ENCODE peak calls at places on chromosomes 6 and 20, in six cellular contexts. One of them, this sample, is unnamed.

GRCh38 chr6:7067305-7067704 is 40.5 kb upstream of the RREB1 start:
- DNase-seq in left ventricle myocardium inferior: no peak
- DNase-seq in ovary: no peak
- DNase-seq in small intestine: no peak
- DNase-seq in CD4-positive, alpha-beta T cell: no peak
- DNase-seq in mesenchymal stem cell: peak
- DNase-seq in this sample: no peak

GRCh38 chr6:110528051-110528929 is 51.9 kb upstream of the SLC22A16 start:
- DNase-seq in left ventricle myocardium inferior: no peak
- DNase-seq in ovary: peak
- DNase-seq in small intestine: peak
- DNase-seq in CD4-positive, alpha-beta T cell: peak
- DNase-seq in mesenchymal stem cell: peak
- DNase-seq in this sample: peak

GRCh38 chr20:37385659-37386504 is 39.9 kb downstream of the SRC start:
- DNase-seq in left ventricle myocardium inferior: no peak
- DNase-seq in ovary: no peak
- DNase-seq in small intestine: no peak
- DNase-seq in CD4-positive, alpha-beta T cell: no peak
- DNase-seq in mesenchymal stem cell: no peak
- DNase-seq in this sample: no peak

GRCh38 chr6:106360989-106361430 is 493 bp downstream of the CRYBG1 start:
- DNase-seq in left ventricle myocardium inferior: no peak
- DNase-seq in ovary: no peak
- DNase-seq in small intestine: peak
- DNase-seq in CD4-positive, alpha-beta T cell: no peak
- DNase-seq in mesenchymal stem cell: peak
- DNase-seq in this sample: no peak

GRCh38 chr20:478949-479429 is 16.7 kb upstream of the TBC1D20 start:
- DNase-seq in left ventricle myocardium inferior: no peak
- DNase-seq in ovary: no peak
- DNase-seq in small intestine: peak
- DNase-seq in CD4-positive, alpha-beta T cell: no peak
- DNase-seq in mesenchymal stem cell: peak
- DNase-seq in this sample: peak

GRCh38 chr6:159093608-159094443 is 49.0 kb upstream of the TAGAP start:
- DNase-seq in left ventricle myocardium inferior: no peak
- DNase-seq in ovary: no peak
- DNase-seq in small intestine: no peak
- DNase-seq in CD4-positive, alpha-beta T cell: no peak
- DNase-seq in mesenchymal stem cell: no peak
- DNase-seq in this sample: no peak

GRCh38 chr6:31718294-31718693 is 3.1 kb downstream of the LY6G6D start:
- DNase-seq in left ventricle myocardium inferior: no peak
- DNase-seq in ovary: no peak
- DNase-seq in small intestine: peak
- DNase-seq in CD4-positive, alpha-beta T cell: no peak
- DNase-seq in mesenchymal stem cell: no peak
- DNase-seq in this sample: no peak

GRCh38 chr6:13281630-13282156 is 46.6 kb downstream of the TBC1D7 start:
- DNase-seq in left ventricle myocardium inferior: no peak
- DNase-seq in ovary: no peak
- DNase-seq in small intestine: no peak
- DNase-seq in CD4-positive, alpha-beta T cell: no peak
- DNase-seq in mesenchymal stem cell: peak
- DNase-seq in this sample: no peak

GRCh38 chr6:163536770-163537169 is 122.3 kb downstream of the QKI start:
- DNase-seq in left ventricle myocardium inferior: no peak
- DNase-seq in ovary: no peak
- DNase-seq in small intestine: no peak
- DNase-seq in CD4-positive, alpha-beta T cell: no peak
- DNase-seq in mesenchymal stem cell: peak
- DNase-seq in this sample: no peak

GRCh38 chr20:43507150-43508080 is at the start of gene L3MBTL1:
- DNase-seq in left ventricle myocardium inferior: peak
- DNase-seq in ovary: peak
- DNase-seq in small intestine: peak
- DNase-seq in CD4-positive, alpha-beta T cell: no peak
- DNase-seq in mesenchymal stem cell: peak
- DNase-seq in this sample: no peak

GRCh38 chr6:29887330-29887818 is 55.0 kb upstream of the HLA-A start:
- DNase-seq in left ventricle myocardium inferior: peak
- DNase-seq in ovary: peak
- DNase-seq in small intestine: peak
- DNase-seq in CD4-positive, alpha-beta T cell: peak
- DNase-seq in mesenchymal stem cell: peak
- DNase-seq in this sample: no peak

GRCh38 chr6:34273242-34273805 is 24.5 kb upstream of the SMIM29 start:
- DNase-seq in left ventricle myocardium inferior: peak
- DNase-seq in ovary: no peak
- DNase-seq in small intestine: no peak
- DNase-seq in CD4-positive, alpha-beta T cell: no peak
- DNase-seq in mesenchymal stem cell: peak
- DNase-seq in this sample: no peak

GRCh38 chr6:139777202-139777970 is 402.9 kb upstream of the CITED2 start:
- DNase-seq in left ventricle myocardium inferior: no peak
- DNase-seq in ovary: no peak
- DNase-seq in small intestine: no peak
- DNase-seq in CD4-positive, alpha-beta T cell: no peak
- DNase-seq in mesenchymal stem cell: no peak
- DNase-seq in this sample: no peak

GRCh38 chr6:39088331-39088730 is 26.7 kb downstream of the SAYSD1 start:
- DNase-seq in left ventricle myocardium inferior: peak
- DNase-seq in ovary: no peak
- DNase-seq in small intestine: peak
- DNase-seq in CD4-positive, alpha-beta T cell: no peak
- DNase-seq in mesenchymal stem cell: peak
- DNase-seq in this sample: no peak

GRCh38 chr6:35067234-35067633 is 73.9 kb downstream of the TCP11 start:
- DNase-seq in left ventricle myocardium inferior: no peak
- DNase-seq in ovary: no peak
- DNase-seq in small intestine: no peak
- DNase-seq in CD4-positive, alpha-beta T cell: no peak
- DNase-seq in mesenchymal stem cell: no peak
- DNase-seq in this sample: no peak

GRCh38 chr20:39089029-39089428 is 126.9 kb downstream of the DHX35 start:
- DNase-seq in left ventricle myocardium inferior: no peak
- DNase-seq in ovary: no peak
- DNase-seq in small intestine: no peak
- DNase-seq in CD4-positive, alpha-beta T cell: no peak
- DNase-seq in mesenchymal stem cell: no peak
- DNase-seq in this sample: no peak

GRCh38 chr6:137874204-137875001 is 7.3 kb downstream of the TNFAIP3 start:
- DNase-seq in left ventricle myocardium inferior: no peak
- DNase-seq in ovary: no peak
- DNase-seq in small intestine: peak
- DNase-seq in CD4-positive, alpha-beta T cell: no peak
- DNase-seq in mesenchymal stem cell: peak
- DNase-seq in this sample: no peak

GRCh38 chr6:36596359-36596758 is 2.2 kb downstream of the SRSF3 start:
- DNase-seq in left ventricle myocardium inferior: no peak
- DNase-seq in ovary: no peak
- DNase-seq in small intestine: no peak
- DNase-seq in CD4-positive, alpha-beta T cell: no peak
- DNase-seq in mesenchymal stem cell: no peak
- DNase-seq in this sample: no peak

GRCh38 chr20:23192469-23192868 is 106.3 kb upstream of the CD93 start:
- DNase-seq in left ventricle myocardium inferior: no peak
- DNase-seq in ovary: no peak
- DNase-seq in small intestine: no peak
- DNase-seq in CD4-positive, alpha-beta T cell: no peak
- DNase-seq in mesenchymal stem cell: no peak
- DNase-seq in this sample: no peak

GRCh38 chr6:116030745-116031144 is 29.9 kb downstream of the FRK start:
- DNase-seq in left ventricle myocardium inferior: no peak
- DNase-seq in ovary: no peak
- DNase-seq in small intestine: no peak
- DNase-seq in CD4-positive, alpha-beta T cell: no peak
- DNase-seq in mesenchymal stem cell: no peak
- DNase-seq in this sample: no peak

GRCh38 chr6:142845624-142846458 is 99.1 kb downstream of the HIVEP2 start:
- DNase-seq in left ventricle myocardium inferior: peak
- DNase-seq in ovary: peak
- DNase-seq in small intestine: peak
- DNase-seq in CD4-positive, alpha-beta T cell: peak
- DNase-seq in mesenchymal stem cell: peak
- DNase-seq in this sample: peak

GRCh38 chr20:3000852-3001523 is 42.4 kb upstream of the GNRH2 start:
- DNase-seq in left ventricle myocardium inferior: no peak
- DNase-seq in ovary: no peak
- DNase-seq in small intestine: peak
- DNase-seq in CD4-positive, alpha-beta T cell: no peak
- DNase-seq in mesenchymal stem cell: peak
- DNase-seq in this sample: peak

GRCh38 chr6:938271-939046 is 245.5 kb upstream of the EXOC2 start:
- DNase-seq in left ventricle myocardium inferior: no peak
- DNase-seq in ovary: no peak
- DNase-seq in small intestine: no peak
- DNase-seq in CD4-positive, alpha-beta T cell: no peak
- DNase-seq in mesenchymal stem cell: no peak
- DNase-seq in this sample: no peak

GRCh38 chr6:151060096-151060741 is 179.5 kb upstream of the AKAP12 start:
- DNase-seq in left ventricle myocardium inferior: no peak
- DNase-seq in ovary: no peak
- DNase-seq in small intestine: peak
- DNase-seq in CD4-positive, alpha-beta T cell: no peak
- DNase-seq in mesenchymal stem cell: peak
- DNase-seq in this sample: no peak

GRCh38 chr6:105257350-105257749 is 77.5 kb upstream of the POPDC3 start:
- DNase-seq in left ventricle myocardium inferior: no peak
- DNase-seq in ovary: no peak
- DNase-seq in small intestine: no peak
- DNase-seq in CD4-positive, alpha-beta T cell: no peak
- DNase-seq in mesenchymal stem cell: no peak
- DNase-seq in this sample: no peak

GRCh38 chr6:129317931-129318820 is 391.8 kb downstream of the ARHGAP18 start:
- DNase-seq in left ventricle myocardium inferior: no peak
- DNase-seq in ovary: no peak
- DNase-seq in small intestine: no peak
- DNase-seq in CD4-positive, alpha-beta T cell: no peak
- DNase-seq in mesenchymal stem cell: peak
- DNase-seq in this sample: no peak

GRCh38 chr6:139644821-139645220 is 270.4 kb upstream of the CITED2 start:
- DNase-seq in left ventricle myocardium inferior: no peak
- DNase-seq in ovary: no peak
- DNase-seq in small intestine: no peak
- DNase-seq in CD4-positive, alpha-beta T cell: no peak
- DNase-seq in mesenchymal stem cell: peak
- DNase-seq in this sample: no peak

GRCh38 chr6:124970243-124970642 is 8.0 kb downstream of the RNF217 start:
- DNase-seq in left ventricle myocardium inferior: no peak
- DNase-seq in ovary: no peak
- DNase-seq in small intestine: no peak
- DNase-seq in CD4-positive, alpha-beta T cell: no peak
- DNase-seq in mesenchymal stem cell: no peak
- DNase-seq in this sample: no peak

GRCh38 chr6:43963877-43964658 is 163.2 kb downstream of the MRPL14 start:
- DNase-seq in left ventricle myocardium inferior: no peak
- DNase-seq in ovary: no peak
- DNase-seq in small intestine: no peak
- DNase-seq in CD4-positive, alpha-beta T cell: no peak
- DNase-seq in mesenchymal stem cell: no peak
- DNase-seq in this sample: peak

DNA sequence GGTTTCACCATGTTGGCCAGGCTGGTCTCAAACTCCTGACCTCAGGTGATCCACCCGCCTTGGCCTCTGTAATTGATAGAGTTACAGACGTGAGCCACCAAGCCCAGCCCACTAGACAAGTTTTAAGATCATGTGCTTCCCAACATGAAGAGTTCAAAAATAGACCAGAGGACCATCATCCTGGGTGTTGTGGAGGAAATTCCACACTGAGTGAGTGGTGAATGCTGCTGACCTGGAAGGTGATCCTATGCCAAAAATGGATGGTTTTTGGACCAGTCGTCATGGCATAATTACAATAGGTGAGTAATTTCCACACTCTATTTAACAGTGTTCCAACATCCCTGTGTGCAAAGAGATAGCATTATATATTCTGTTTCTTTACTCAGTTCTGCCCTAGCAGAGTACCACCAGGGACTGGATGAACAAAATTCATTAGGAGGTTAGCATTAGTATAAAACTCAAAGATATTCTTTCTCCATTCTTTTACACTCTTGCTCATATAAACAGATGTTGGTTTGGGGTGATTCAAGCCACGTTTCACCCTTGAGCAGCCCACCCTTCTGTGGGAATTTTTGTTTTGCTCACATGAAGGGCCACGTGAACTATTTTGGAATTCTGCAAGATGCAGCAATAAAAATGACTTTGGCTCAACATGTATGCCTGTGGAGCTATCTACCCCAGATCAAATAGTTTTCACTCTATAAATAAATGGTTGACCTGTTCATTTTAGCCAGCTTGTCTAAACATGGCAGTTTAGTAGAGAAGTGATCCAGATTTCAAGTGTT is 206.2 kb upstream of the TCF21 start:
- DNase-seq in left ventricle myocardium inferior: no peak
- DNase-seq in ovary: no peak
- DNase-seq in small intestine: no peak
- DNase-seq in CD4-positive, alpha-beta T cell: no peak
- DNase-seq in mesenchymal stem cell: no peak
- DNase-seq in this sample: no peak
- H3K27ac ChIP-seq in left ventricle myocardium inferior: no peak
- H3K27ac ChIP-seq in ovary: no peak
- H3K27ac ChIP-seq in small intestine: no peak
- H3K27ac ChIP-seq in CD4-positive, alpha-beta T cell: no peak
- H3K27ac ChIP-seq in mesenchymal stem cell: no peak
- H3K27ac ChIP-seq in this sample: no peak

GRCh38 chr6:81789303-81789702 is 36.8 kb upstream of the TENT5A start:
- DNase-seq in left ventricle myocardium inferior: no peak
- DNase-seq in ovary: no peak
- DNase-seq in small intestine: peak
- DNase-seq in CD4-positive, alpha-beta T cell: no peak
- DNase-seq in mesenchymal stem cell: no peak
- DNase-seq in this sample: no peak
- H3K27ac ChIP-seq in left ventricle myocardium inferior: no peak
- H3K27ac ChIP-seq in ovary: no peak
- H3K27ac ChIP-seq in small intestine: no peak
- H3K27ac ChIP-seq in CD4-positive, alpha-beta T cell: no peak
- H3K27ac ChIP-seq in mesenchymal stem cell: no peak
- H3K27ac ChIP-seq in this sample: no peak

DNA sequence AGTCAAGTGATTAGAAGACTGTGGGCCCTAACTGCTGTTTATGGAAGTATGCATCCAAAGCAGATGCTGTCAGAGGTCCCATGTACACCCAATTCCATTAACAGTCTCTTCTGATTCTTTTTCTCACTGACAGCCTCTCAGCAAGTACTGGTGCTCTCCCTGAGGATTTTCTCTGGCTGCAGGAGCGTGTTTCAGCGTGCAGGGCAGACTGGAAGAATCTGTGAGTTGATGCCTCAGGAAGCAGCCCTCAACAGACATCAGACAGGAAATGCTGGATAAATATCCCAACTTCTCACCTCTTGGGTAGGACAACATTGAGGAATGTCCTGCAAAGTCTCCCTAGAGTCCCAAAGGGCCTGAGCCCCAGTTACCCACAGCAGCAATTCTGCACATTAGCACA is 40.8 kb downstream of the ANKEF1 start:
- DNase-seq in left ventricle myocardium inferior: no peak
- DNase-seq in ovary: no peak
- DNase-seq in small intestine: no peak
- DNase-seq in CD4-positive, alpha-beta T cell: no peak
- DNase-seq in mesenchymal stem cell: peak
- DNase-seq in this sample: no peak
- H3K27ac ChIP-seq in left ventricle myocardium inferior: peak
- H3K27ac ChIP-seq in ovary: no peak
- H3K27ac ChIP-seq in small intestine: no peak
- H3K27ac ChIP-seq in CD4-positive, alpha-beta T cell: no peak
- H3K27ac ChIP-seq in mesenchymal stem cell: no peak
- H3K27ac ChIP-seq in this sample: no peak

GRCh38 chr6:148169701-148170100 is 172.9 kb upstream of the SASH1 start:
- DNase-seq in left ventricle myocardium inferior: no peak
- DNase-seq in ovary: no peak
- DNase-seq in small intestine: no peak
- DNase-seq in CD4-positive, alpha-beta T cell: no peak
- DNase-seq in mesenchymal stem cell: no peak
- DNase-seq in this sample: no peak
- H3K27ac ChIP-seq in left ventricle myocardium inferior: no peak
- H3K27ac ChIP-seq in ovary: no peak
- H3K27ac ChIP-seq in small intestine: no peak
- H3K27ac ChIP-seq in CD4-positive, alpha-beta T cell: no peak
- H3K27ac ChIP-seq in mesenchymal stem cell: no peak
- H3K27ac ChIP-seq in this sample: no peak

This sample was measured in DND-41.